ENCODE peak calls at places on chromosomes 12 and 14, in nine cellular contexts. E, W, H, L, Y, S, T, A and I are unnamed samples.

GRCh38 chr12:105317453-105317852 is 13.0 kb upstream of the C12orf75 start:
- DNase-seq in E (no peak), W (no peak), H (peak), L (no peak), Y (no peak), S (no peak), T (peak), A (no peak), I (no peak)

GRCh38 chr12:111598637-111599458 is at the start of gene ATXN2:
- DNase-seq in E (peak), W (peak), H (peak), L (peak), Y (no peak), S (peak), T (no peak), A (peak), I (peak)

GRCh38 chr12:90211017-90211416 is 502.4 kb upstream of the ATP2B1 start:
- DNase-seq in E (no peak), W (no peak), H (peak), L (no peak), Y (no peak), S (no peak), T (peak), A (no peak), I (no peak)

GRCh38 chr14:70982204-70982603 is 74.9 kb downstream of the PCNX1 start:
- DNase-seq in E (no peak), W (no peak), H (no peak), L (no peak), Y (no peak), S (no peak), T (no peak), A (no peak), I (no peak)

GRCh38 chr14:29494312-29494711 is 433.3 kb downstream of the PRKD1 start:
- DNase-seq in E (no peak), W (no peak), H (no peak), L (no peak), Y (no peak), S (no peak), T (no peak), A (no peak), I (no peak)

GRCh38 chr12:4169959-4170358 is 103.6 kb upstream of the CCND2 start:
- DNase-seq in E (no peak), W (no peak), H (no peak), L (no peak), Y (no peak), S (no peak), T (no peak), A (no peak), I (no peak)

GRCh38 chr12:58247633-58248032 is 306.3 kb downstream of the ATP23 start:
- DNase-seq in E (peak), W (no peak), H (no peak), L (no peak), Y (no peak), S (no peak), T (no peak), A (no peak), I (no peak)

GRCh38 chr14:21011136-21011535 is 12.0 kb downstream of the SLC39A2 start:
- DNase-seq in E (no peak), W (no peak), H (no peak), L (no peak), Y (no peak), S (no peak), T (no peak), A (no peak), I (no peak)

GRCh38 chr14:41146391-41146790 is 460.3 kb upstream of the LRFN5 start:
- DNase-seq in E (no peak), W (no peak), H (no peak), L (no peak), Y (no peak), S (no peak), T (no peak), A (no peak), I (no peak)

GRCh38 chr12:110776410-110776809 is 33.7 kb upstream of the PPP1CC start:
- DNase-seq in E (no peak), W (no peak), H (no peak), L (no peak), Y (no peak), S (peak), T (no peak), A (no peak), I (no peak)

GRCh38 chr14:100889641-100890040 is 13.9 kb downstream of the RTL1 start:
- DNase-seq in E (peak), W (peak), H (no peak), L (no peak), Y (no peak), S (no peak), T (no peak), A (no peak), I (peak)

GRCh38 chr12:13390381-13390856 is 193.9 kb downstream of the EMP1 start:
- DNase-seq in E (no peak), W (peak), H (peak), L (peak), Y (no peak), S (no peak), T (peak), A (peak), I (no peak)

GRCh38 chr14:89587128-89587420 is 170.0 kb upstream of the FOXN3 start:
- DNase-seq in E (no peak), W (no peak), H (no peak), L (no peak), Y (no peak), S (no peak), T (no peak), A (no peak), I (no peak)

GRCh38 chr12:10191865-10192264 is 13.0 kb downstream of the TMEM52B start:
- DNase-seq in E (no peak), W (no peak), H (peak), L (no peak), Y (no peak), S (no peak), T (peak), A (no peak), I (no peak)

GRCh38 chr12:11855993-11856374 is 206.5 kb downstream of the ETV6 start:
- DNase-seq in E (no peak), W (no peak), H (no peak), L (no peak), Y (no peak), S (peak), T (no peak), A (no peak), I (no peak)

GRCh38 chr14:99581371-99581770 is 22.6 kb downstream of the CCDC85C start:
- DNase-seq in E (no peak), W (no peak), H (no peak), L (no peak), Y (no peak), S (no peak), T (no peak), A (no peak), I (no peak)

GRCh38 chr12:26239508-26240328 is 44.3 kb downstream of the SSPN start:
- DNase-seq in E (no peak), W (peak), H (peak), L (no peak), Y (peak), S (no peak), T (peak), A (peak), I (no peak)

GRCh38 chr12:122046145-122046544 is 24.5 kb downstream of the BCL7A start:
- DNase-seq in E (no peak), W (no peak), H (no peak), L (no peak), Y (no peak), S (no peak), T (no peak), A (no peak), I (no peak)

GRCh38 chr12:15846887-15847286 is 35.3 kb upstream of the STRAP start:
- DNase-seq in E (no peak), W (peak), H (peak), L (no peak), Y (no peak), S (no peak), T (peak), A (peak), I (no peak)

GRCh38 chr14:60845523-60845922 is 111.0 kb downstream of the MNAT1 start:
- DNase-seq in E (no peak), W (no peak), H (no peak), L (no peak), Y (no peak), S (peak), T (no peak), A (no peak), I (no peak)

GRCh38 chr14:65904988-65905387 is 492.5 kb downstream of the FUT8 start:
- DNase-seq in E (no peak), W (no peak), H (no peak), L (no peak), Y (no peak), S (no peak), T (no peak), A (no peak), I (no peak)

GRCh38 chr12:105409881-105410471 is 79.5 kb downstream of the C12orf75 start:
- DNase-seq in E (no peak), W (peak), H (peak), L (peak), Y (no peak), S (no peak), T (peak), A (no peak), I (no peak)

GRCh38 chr14:71776463-71777359 is 155.5 kb upstream of the RGS6 start:
- DNase-seq in E (no peak), W (no peak), H (peak), L (no peak), Y (no peak), S (no peak), T (peak), A (no peak), I (no peak)

GRCh38 chr14:58272589-58273372 is 25.6 kb upstream of the ARID4A start:
- DNase-seq in E (no peak), W (no peak), H (peak), L (no peak), Y (peak), S (no peak), T (peak), A (no peak), I (no peak)

GRCh38 chr12:26606911-26607310 is 226.1 kb downstream of the ITPR2 start:
- DNase-seq in E (no peak), W (no peak), H (no peak), L (no peak), Y (no peak), S (no peak), T (no peak), A (no peak), I (no peak)

GRCh38 chr12:124904306-124905098 is 9.9 kb downstream of the UBC start:
- DNase-seq in E (no peak), W (peak), H (peak), L (peak), Y (no peak), S (no peak), T (peak), A (peak), I (no peak)

GRCh38 chr14:77067632-77068514 is 30.2 kb upstream of the CIPC start:
- DNase-seq in E (peak), W (peak), H (peak), L (peak), Y (peak), S (peak), T (peak), A (peak), I (no peak)

GRCh38 chr12:53618340-53618739 is 7.8 kb downstream of the ATF7 start:
- DNase-seq in E (no peak), W (no peak), H (peak), L (no peak), Y (no peak), S (no peak), T (no peak), A (no peak), I (no peak)

GRCh38 chr12:14860490-14860889 is 17.2 kb upstream of the ART4 start:
- DNase-seq in E (no peak), W (no peak), H (no peak), L (no peak), Y (no peak), S (no peak), T (no peak), A (no peak), I (no peak)

GRCh38 chr12:10641735-10642500 is 28.5 kb upstream of the MAGOHB start:
- DNase-seq in E (no peak), W (no peak), H (peak), L (no peak), Y (no peak), S (no peak), T (peak), A (no peak), I (no peak)

GRCh38 chr12:89507015-89507824 is 17.4 kb downstream of the GALNT4 start:
- DNase-seq in E (no peak), W (no peak), H (no peak), L (no peak), Y (no peak), S (no peak), T (no peak), A (no peak), I (no peak)

GRCh38 chr12:107564946-107565345 is 120.7 kb upstream of the PWP1 start:
- DNase-seq in E (peak), W (no peak), H (peak), L (no peak), Y (no peak), S (no peak), T (no peak), A (no peak), I (no peak)
- TF ChIP-seq CTCF in E (no peak), W (no peak), H (peak), L (no peak), Y (peak), S (peak), T (peak), A (no peak), I (peak)

GRCh38 chr12:131636266-131636665 is 74.6 kb upstream of the SFSWAP start:
- DNase-seq in E (no peak), W (no peak), H (no peak), L (no peak), Y (no peak), S (no peak), T (no peak), A (no peak), I (no peak)
- TF ChIP-seq CTCF in E (no peak), W (no peak), H (no peak), L (no peak), Y (no peak), S (no peak), T (no peak), A (no peak), I (no peak)

DNA sequence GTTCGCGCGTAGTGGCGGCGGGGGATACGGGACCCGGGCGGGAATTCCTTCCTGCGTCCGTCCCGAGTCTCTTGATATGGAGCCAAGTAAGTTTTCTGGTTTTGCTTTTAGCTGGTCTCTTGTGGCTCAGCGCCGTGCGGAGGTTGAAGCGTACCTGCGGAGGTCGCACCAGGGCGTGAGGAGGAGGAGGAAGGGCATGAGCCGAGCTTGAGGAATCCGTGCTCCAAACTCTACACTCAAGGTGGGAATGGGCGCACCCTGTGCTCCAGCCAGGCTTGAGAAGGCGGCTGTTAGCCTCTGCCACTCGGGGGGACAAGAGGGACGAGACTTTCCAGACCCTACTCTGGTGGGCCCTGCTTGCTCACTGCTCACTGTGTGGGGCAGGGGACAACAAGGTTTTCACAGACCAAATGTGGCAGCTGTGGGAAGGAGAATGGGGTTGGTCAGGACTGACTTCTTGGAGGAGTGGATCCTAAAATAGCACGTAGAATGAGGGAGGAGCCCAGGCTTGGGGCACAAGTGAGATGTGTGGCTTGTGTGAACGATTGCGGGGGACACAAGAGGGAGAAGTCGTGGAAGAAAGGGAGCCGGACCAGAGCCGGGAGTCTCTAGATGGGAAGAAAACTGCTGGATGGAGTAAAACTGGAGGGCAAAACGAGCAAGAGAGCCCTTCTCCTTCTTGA is 606 bp downstream of the ATG101 start:
- DNase-seq in E (no peak), W (no peak), H (peak), L (no peak), Y (no peak), S (no peak), T (peak), A (no peak), I (no peak)
- TF ChIP-seq CTCF in E (no peak), W (no peak), H (no peak), L (no peak), Y (no peak), S (no peak), T (no peak), A (no peak), I (no peak)

DNA sequence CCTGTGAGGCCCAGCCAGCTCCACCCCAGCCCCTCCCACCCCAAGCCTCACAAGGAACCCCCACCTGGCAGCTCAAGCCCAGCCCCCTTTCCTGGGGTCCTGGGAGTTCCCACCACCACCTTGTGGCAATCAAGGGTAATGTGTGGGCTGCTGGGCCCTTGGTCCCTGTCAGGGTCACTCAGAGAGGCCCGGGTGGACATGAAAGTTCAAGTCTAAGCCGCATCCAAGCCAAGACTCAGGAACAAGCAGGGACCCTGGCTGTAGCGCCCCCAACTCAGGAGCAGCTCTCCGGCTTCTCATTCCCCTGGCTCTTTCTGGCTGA is 106.4 kb upstream of the C14orf180 start:
- DNase-seq in E (peak), W (no peak), H (no peak), L (no peak), Y (no peak), S (no peak), T (no peak), A (no peak), I (no peak)
- TF ChIP-seq CTCF in E (no peak), W (no peak), H (no peak), L (no peak), Y (no peak), S (no peak), T (no peak), A (no peak), I (no peak)

GRCh38 chr12:67998379-67998778 is 9.1 kb downstream of the IFNG-AS1 start:
- DNase-seq in E (no peak), W (no peak), H (no peak), L (no peak), Y (no peak), S (no peak), T (no peak), A (no peak), I (no peak)

GRCh38 chr12:67993143-67993542 is 3.9 kb downstream of the IFNG-AS1 start:
- DNase-seq in E (no peak), W (no peak), H (no peak), L (no peak), Y (no peak), S (no peak), T (no peak), A (no peak), I (no peak)

GRCh38 chr12:67991158-67991557 is 1.9 kb downstream of the IFNG-AS1 start:
- DNase-seq in E (no peak), W (no peak), H (no peak), L (no peak), Y (no peak), S (peak), T (no peak), A (no peak), I (no peak)

GRCh38 chr12:67996347-67996746 is 7.1 kb downstream of the IFNG-AS1 start:
- DNase-seq in E (no peak), W (no peak), H (no peak), L (no peak), Y (no peak), S (no peak), T (peak), A (no peak), I (no peak)

DNA sequence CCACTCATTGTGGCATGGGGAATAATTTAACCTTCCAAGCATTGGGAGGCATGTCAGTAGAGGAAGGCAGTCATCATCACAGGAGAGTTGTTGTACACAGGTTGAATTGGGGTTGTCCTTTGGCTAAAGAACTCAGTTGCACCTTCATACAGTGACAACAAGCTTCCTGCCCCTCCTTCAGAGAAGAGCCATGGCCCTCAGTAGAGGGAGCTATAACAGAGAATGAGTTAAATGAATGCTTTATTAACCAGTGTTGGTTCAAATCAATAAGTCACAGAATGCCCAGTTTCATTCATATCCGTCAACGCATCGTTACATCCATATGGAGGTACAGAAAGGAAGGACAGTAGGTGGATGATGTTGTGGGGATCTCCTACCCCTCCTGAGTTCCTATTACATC is 4.8 kb downstream of the IFNG-AS1 start:
- DNase-seq in E (no peak), W (no peak), H (no peak), L (no peak), Y (no peak), S (no peak), T (no peak), A (no peak), I (no peak)
- TF ChIP-seq CTCF in E (no peak), W (no peak), H (no peak), L (no peak), Y (no peak), S (no peak), T (no peak), A (no peak), I (no peak)

GRCh38 chr14:22882064-22882463 is 958 bp upstream of the REM2 start:
- DNase-seq in E (no peak), W (no peak), H (no peak), L (no peak), Y (no peak), S (no peak), T (no peak), A (no peak), I (no peak)
- TF ChIP-seq CTCF in E (no peak), W (no peak), H (no peak), L (no peak), Y (no peak), S (no peak), T (no peak), A (no peak), I (no peak)

DNA sequence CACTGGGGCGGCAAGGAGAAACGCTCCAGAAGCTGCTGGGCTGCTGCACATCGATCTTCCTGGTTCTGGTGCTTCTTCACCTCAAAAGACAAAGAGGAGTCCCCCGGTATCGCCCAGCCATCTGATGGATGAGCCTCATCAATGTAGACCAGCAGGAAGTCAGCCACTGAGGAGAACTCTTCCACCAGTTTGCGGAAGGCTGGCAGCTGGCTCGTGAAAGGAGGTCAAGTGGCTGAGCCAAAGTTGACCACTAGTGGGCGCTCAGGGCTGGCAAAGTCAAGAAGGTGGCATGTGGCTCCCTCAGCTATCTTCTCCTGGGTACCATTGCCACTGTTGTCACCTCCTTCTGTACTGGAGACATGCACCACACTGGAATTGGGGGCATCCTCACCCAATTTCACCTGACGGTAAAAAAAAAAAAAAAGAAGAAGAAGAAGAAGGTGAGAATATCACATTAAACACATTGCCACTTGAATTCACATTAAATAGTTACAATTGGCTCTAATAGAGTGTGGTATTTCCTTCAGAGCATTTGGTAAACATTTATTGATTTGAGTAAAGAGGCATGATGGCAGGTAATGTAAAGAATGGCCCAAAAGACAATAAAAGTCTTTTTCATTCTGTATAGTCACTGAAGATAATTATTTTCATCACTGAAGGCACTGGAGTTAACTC is 8.3 kb downstream of the DIO2 start:
- DNase-seq in E (peak), W (no peak), H (no peak), L (no peak), Y (no peak), S (peak), T (no peak), A (no peak), I (no peak)
- TF ChIP-seq CTCF in E (peak), W (no peak), H (peak), L (peak), Y (peak), S (peak), T (peak), A (no peak), I (peak)